ENCODE peak calls at places on chromosomes 1 and 21, in nine cellular contexts. B, A, L, W, I, U, K, C and V are unnamed samples.

GRCh38 chr1:16120940-16121410 is 34.9 kb downstream of the EPHA2 start:
- DNase-seq in C (peak; percentile 51), L (no peak), B (no peak), U (no peak), I (no peak), K (no peak), W (no peak), A (no peak), V (no peak)

GRCh38 chr1:38004284-38005101 is 821 bp downstream of the FHL3 start:
- DNase-seq in I (no peak), B (no peak), K (no peak), L (no peak), U (no peak), A (peak; percentile 26), W (no peak), C (no peak), V (no peak)

GRCh38 chr21:38306833-38307232 is 50.0 kb downstream of the KCNJ15 start:
- DNase-seq in C (no peak), U (peak; percentile 99), I (no peak), B (no peak), K (no peak), L (no peak), A (no peak), W (peak; percentile 99), V (no peak)

GRCh38 chr1:28322209-28322608 is 6.6 kb upstream of the MED18 start:
- DNase-seq in A (no peak), I (no peak), C (no peak), K (no peak), W (no peak), B (no peak), U (no peak), L (no peak), V (no peak)

GRCh38 chr1:197736689-197737088 is 38.6 kb downstream of the DENND1B start:
- DNase-seq in W (peak; percentile 60), C (no peak), A (no peak), L (no peak), I (no peak), K (no peak), U (peak; percentile 2), B (no peak), V (no peak)

GRCh38 chr1:223473576-223474344 is 80.5 kb downstream of the CCDC185 start:
- DNase-seq in I (no peak), L (no peak), K (no peak), W (no peak), U (no peak), B (no peak), C (no peak), A (no peak), V (no peak)

GRCh38 chr1:20500716-20501115 is 7.2 kb downstream of the MUL1 start:
- DNase-seq in A (no peak), I (no peak), L (no peak), U (no peak), C (no peak), W (no peak), K (no peak), B (no peak), V (no peak)

GRCh38 chr1:242187171-242187570 is 188.3 kb upstream of the MAP1LC3C start:
- DNase-seq in L (no peak), U (no peak), B (no peak), W (no peak), C (no peak), K (no peak), I (no peak), A (no peak), V (no peak)

GRCh38 chr1:54548389-54549044 is 489 bp downstream of the ACOT11 start:
- DNase-seq in U (no peak), L (no peak), A (no peak), I (peak; percentile 40), K (no peak), C (no peak), W (no peak), B (no peak), V (no peak)

GRCh38 chr1:54547601-54548388 is at the start of gene ACOT11:
- DNase-seq in K (no peak), U (peak; percentile 55), B (peak; percentile 77), I (peak; percentile 85), A (no peak), W (peak; percentile 66), L (peak; percentile 80), C (peak; percentile 67), V (peak; percentile 71)

GRCh38 chr1:54546651-54547348 is 1.2 kb upstream of the ACOT11 start:
- DNase-seq in I (no peak), C (peak; percentile 40), W (no peak), B (no peak), U (no peak), L (no peak), A (no peak), K (no peak), V (no peak)

GRCh38 chr1:54551891-54552290 is 3.9 kb downstream of the ACOT11 start:
- DNase-seq in K (no peak), L (peak; percentile 21), W (no peak), U (no peak), B (no peak), I (no peak), A (no peak), C (no peak), V (no peak)

GRCh38 chr1:54549181-54549924 is 1.3 kb downstream of the ACOT11 start:
- DNase-seq in K (no peak), L (no peak), W (no peak), I (peak; percentile 30), C (no peak), B (no peak), A (no peak), U (no peak), V (no peak)
- H3K4me3 ChIP-seq in K (no peak overlapping the region), L (no peak overlapping the region), W (no peak overlapping the region), I (peak overlapping the region; percentile 59), C (no peak overlapping the region), B (no peak overlapping the region), A (no peak overlapping the region), U (no peak overlapping the region), V (no peak overlapping the region)

GRCh38 chr1:156153362-156153761 is at the start of gene SEMA4A:
- DNase-seq in C (peak; percentile 79), A (no peak), B (peak; percentile 74), L (no peak), K (no peak), I (no peak), U (no peak), W (no peak), V (peak; percentile 80)
- H3K4me1 ChIP-seq in C (peaks cover 37% of the 10 kb centered on the region), A (no peaks in the 10 kb centered on the region), B (peaks cover 34% of the 10 kb centered on the region), L (peaks cover 100% of the 10 kb centered on the region), K (peaks cover 77% of the 10 kb centered on the region), I (no peaks in the 10 kb centered on the region), U (no peaks in the 10 kb centered on the region), W (peaks cover 3% of the 10 kb centered on the region), V (peaks cover 9% of the 10 kb centered on the region)

GRCh38 chr1:2050482-2050792 is 226 bp downstream of the PRKCZ start:
- DNase-seq in A (no peak), C (no peak), K (no peak), I (no peak), L (no peak), W (no peak), B (no peak), U (no peak), V (no peak)

GRCh38 chr1:2052756-2053155 is 2.5 kb downstream of the PRKCZ start:
- DNase-seq in U (no peak), A (no peak), B (no peak), K (no peak), W (no peak), C (no peak), L (no peak), I (no peak), V (no peak)

GRCh38 chr1:2052096-2052569 is 1.9 kb downstream of the PRKCZ start:
- DNase-seq in C (peak; percentile 65), B (no peak), K (no peak), W (no peak), A (no peak), L (no peak), I (no peak), U (no peak), V (no peak)

GRCh38 chr1:2049517-2050481 is at the start of gene PRKCZ:
- DNase-seq in A (peak; percentile 93), B (peak; percentile 95), I (peak; percentile 79), U (no peak), W (no peak), C (peak; percentile 92), L (peak; percentile 96), K (peak; percentile 94), V (peak; percentile 95)

DNA sequence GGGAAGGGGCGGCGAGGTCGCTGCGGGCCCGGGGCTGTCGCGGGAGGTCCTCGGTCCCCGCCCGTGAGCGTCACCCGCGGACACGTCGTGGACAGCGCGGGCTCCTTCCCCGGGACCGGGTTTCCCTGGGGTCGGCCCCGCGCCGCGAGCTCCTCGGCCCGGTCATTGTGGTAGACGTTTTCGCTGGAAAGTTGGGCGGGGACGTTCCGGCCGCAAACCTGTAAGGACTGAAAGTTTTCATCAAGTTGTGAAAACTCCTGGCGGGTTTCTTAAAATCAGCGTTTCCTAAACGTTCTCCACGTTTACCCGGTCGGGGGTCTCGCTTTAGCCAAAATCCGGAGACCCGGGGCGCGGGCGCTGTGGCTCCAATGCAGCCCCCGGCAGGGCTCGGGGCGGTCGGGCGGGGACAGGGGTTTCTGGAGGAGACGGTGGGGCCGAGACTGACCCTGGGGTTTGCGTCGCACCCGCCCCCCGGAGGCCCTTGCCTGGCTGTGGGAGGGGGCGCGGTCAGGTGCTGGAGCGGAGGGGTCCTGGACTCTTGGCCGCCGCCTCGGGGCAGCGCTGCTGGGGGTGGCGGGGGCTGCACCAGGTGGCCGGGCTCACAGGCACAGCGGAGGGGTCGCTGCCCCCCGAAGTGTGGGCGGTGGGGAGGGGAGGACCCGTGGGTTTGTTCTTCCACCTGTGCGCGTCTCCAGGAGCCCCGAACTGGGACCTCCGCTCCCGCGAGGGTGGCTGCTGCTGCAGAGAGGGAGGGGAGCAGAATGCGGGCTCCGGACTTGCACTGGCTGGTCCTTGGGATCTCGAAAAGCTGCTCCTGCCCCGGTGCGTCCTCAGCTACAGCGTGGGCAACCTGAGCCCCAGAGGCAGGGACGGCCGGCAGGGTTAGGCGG is 827 bp downstream of the PRKCZ start:
- DNase-seq in C (no peak), K (no peak), B (no peak), L (peak; percentile 84), A (no peak), I (no peak), W (no peak), U (no peak), V (no peak)
- H3K4me3 ChIP-seq in C (peak overlapping the region; percentile 68), K (peak overlapping the region; percentile 73), B (peak overlapping the region; percentile 66), L (peak overlapping the region; percentile 75), A (peak overlapping the region; percentile 33), I (peak overlapping the region; percentile 58), W (no peak overlapping the region), U (no peak overlapping the region), V (peak overlapping the region; percentile 27)

GRCh38 chr1:23023174-23023573 is 3.9 kb downstream of the KDM1A start:
- DNase-seq in U (no peak), K (no peak), C (no peak), L (no peak), W (no peak), B (no peak), A (no peak), I (no peak), V (no peak)

GRCh38 chr1:23027352-23027907 is 8.2 kb downstream of the KDM1A start:
- DNase-seq in B (no peak), I (no peak), W (no peak), U (no peak), A (no peak), C (no peak), K (no peak), L (no peak), V (no peak)

GRCh38 chr1:23021834-23022233 is 2.6 kb downstream of the KDM1A start:
- DNase-seq in C (no peak), L (no peak), I (no peak), W (no peak), A (no peak), K (no peak), B (no peak), U (no peak), V (no peak)

GRCh38 chr1:23029337-23029736 is 10.1 kb downstream of the KDM1A start:
- DNase-seq in C (no peak), A (no peak), L (no peak), K (no peak), U (no peak), B (no peak), I (no peak), W (no peak), V (no peak)

GRCh38 chr1:23026573-23026972 is 7.3 kb downstream of the KDM1A start:
- DNase-seq in W (no peak), I (no peak), B (no peak), A (no peak), C (no peak), L (no peak), U (no peak), K (no peak), V (no peak)
- H3K4me1 ChIP-seq in W (no peaks in the 10 kb centered on the region), I (no peaks in the 10 kb centered on the region), B (peaks cover 12% of the 10 kb centered on the region), A (peaks cover 4% of the 10 kb centered on the region), C (peaks cover under 1% of the 10 kb centered on the region), L (peaks cover 67% of the 10 kb centered on the region), U (no peaks in the 10 kb centered on the region), K (peaks cover 4% of the 10 kb centered on the region), V (no peaks in the 10 kb centered on the region)